ENCODE peak calls at places on chromosomes 11 and 22, in eight cellular contexts. G is cardiac fibroblast; A is Calu3; K is KG1; M is cardiac septum; E is naive thymus-derived CD8-positive, alpha-beta T cell; Z is adipocyte; R is effector CD4-positive, alpha-beta T cell. I is an unnamed sample.
A peak's percentile ranks its signal among the peaks of the same experiment; 100 is the strongest.

GRCh38 chr11:2582958-2583604 is 116.7 kb downstream of the KCNQ1OT1 start:
- DNase-seq in R (peak; percentile 1), K (no peak), G (no peak), M (peak; percentile 70), Z (no peak), A (no peak), E (no peak), I (no peak)

GRCh38 chr11:124551987-124552386 is 8.5 kb upstream of the OR8B12 start:
- DNase-seq in A (no peak), G (peak; percentile 8), R (no peak), M (no peak), Z (no peak), K (no peak), E (no peak), I (no peak)

GRCh38 chr11:10495464-10495786 is 40.4 kb downstream of the AMPD3 start:
- DNase-seq in K (no peak), A (no peak), E (no peak), M (no peak), G (no peak), Z (no peak), R (no peak), I (peak; percentile 7)

GRCh38 chr11:128515766-128516466 is 71.4 kb downstream of the ETS1 start:
- DNase-seq in R (no peak), K (no peak), Z (peak; percentile 15), E (no peak), M (no peak), G (peak; percentile 13), A (no peak), I (no peak)

GRCh38 chr22:38843716-38844660 is at the start of gene NPTXR:
- DNase-seq in A (peak; percentile 64), G (no peak), E (peak; percentile 50), R (peak; percentile 21), K (no peak), M (peak; percentile 81), Z (peak; percentile 82), I (peak; percentile 25)

GRCh38 chr22:50192825-50193204 is 7.1 kb downstream of the TRABD start:
- DNase-seq in R (peak; percentile 46), M (no peak), K (no peak), E (peak; percentile 55), Z (no peak), G (no peak), A (no peak), I (peak; percentile 74)

GRCh38 chr22:17578129-17578754 is 14.9 kb downstream of the SLC25A18 start:
- DNase-seq in A (no peak), M (no peak), E (no peak), R (no peak), Z (peak; percentile 21), G (peak; percentile 62), K (no peak), I (no peak)

GRCh38 chr22:39242809-39243442 is 1.9 kb downstream of the PDGFB start:
- DNase-seq in R (peak; percentile 28), G (peak; percentile 33), M (no peak), E (peak; percentile 26), Z (no peak), A (peak; percentile 77), K (no peak), I (peak; percentile 33)

GRCh38 chr11:78216021-78216420 is 27.3 kb downstream of the USP35 start:
- DNase-seq in G (no peak), E (no peak), K (no peak), Z (no peak), R (no peak), M (no peak), A (no peak), I (no peak)

GRCh38 chr11:14463623-14464022 is 36.0 kb downstream of the COPB1 start:
- DNase-seq in K (no peak), Z (no peak), R (no peak), G (no peak), M (no peak), A (no peak), E (no peak), I (no peak)

GRCh38 chr11:6354651-6355485 is 34.6 kb upstream of the CAVIN3 start:
- DNase-seq in Z (no peak), A (no peak), G (no peak), R (no peak), K (no peak), M (no peak), E (no peak), I (no peak)

GRCh38 chr11:87628161-87628560 is 547.1 kb downstream of the RAB38 start:
- DNase-seq in R (no peak), E (no peak), G (no peak), K (no peak), M (no peak), Z (no peak), A (no peak), I (no peak)

GRCh38 chr11:117823941-117824420 is 563 bp downstream of the FXYD2 start:
- DNase-seq in E (no peak), K (no peak), M (peak; percentile 86), A (no peak), R (no peak), G (peak; percentile 49), Z (no peak), I (no peak)

GRCh38 chr11:126186708-126187481 is 24.6 kb downstream of the RPUSD4 start:
- DNase-seq in Z (peak; percentile 6), R (no peak), G (no peak), M (no peak), K (no peak), E (no peak), A (no peak), I (no peak)

GRCh38 chr22:22702159-22702873 is 57.9 kb downstream of the GGTLC2 start:
- DNase-seq in G (peak; percentile 21), R (no peak), K (no peak), E (no peak), Z (no peak), M (peak; percentile 64), A (peak; percentile 55), I (no peak)

GRCh38 chr22:45496451-45496941 is 6.2 kb upstream of the FBLN1 start:
- DNase-seq in A (no peak), E (no peak), G (no peak), Z (no peak), R (no peak), M (no peak), K (no peak), I (no peak)

GRCh38 chr11:105884436-105884835 is 137.6 kb downstream of the MSANTD4 start:
- DNase-seq in G (no peak), Z (no peak), R (no peak), K (no peak), A (no peak), M (no peak), E (no peak), I (no peak)

GRCh38 chr11:71336996-71337772 is 84.8 kb upstream of the SHANK2 start:
- DNase-seq in R (no peak), Z (no peak), A (no peak), K (no peak), M (no peak), E (no peak), G (no peak), I (no peak)